ENCODE peak calls at places on chromosomes 11 and 22, in eight cellular contexts. D is IMR-90, C is esophagus squamous epithelium, H is testis, Q is cardiac muscle cell, Z is endodermal cell, E is colonic mucosa, N is tibial nerve. B is an unnamed sample. For H3K4me1, the result is how much of the 10 kb centered on the place peaks cover.

GRCh38 chr11:95301497-95301896 is 70.5 kb upstream of the SESN3 start:
- DNase-seq in D (no peak), C (no peak), H (no peak), Q (no peak), Z (no peak), E (no peak), N (no peak), B (no peak)

GRCh38 chr11:12599408-12600143 is 74.6 kb upstream of the TEAD1 start:
- DNase-seq in D (no peak), C (no peak), H (peak), Q (peak), Z (peak), E (peak), N (no peak), B (peak)

GRCh38 chr22:17106785-17107546 is 14.2 kb downstream of the TMEM121B start:
- DNase-seq in D (no peak), C (no peak), H (no peak), Q (no peak), Z (no peak), E (no peak), N (no peak), B (no peak)

GRCh38 chr22:46865642-46866041 is 103.2 kb downstream of the TBC1D22A start:
- DNase-seq in D (no peak), C (no peak), H (no peak), Q (no peak), Z (no peak), E (no peak), N (no peak), B (no peak)

GRCh38 chr11:46050065-46050464 is 71.2 kb downstream of the PHF21A start:
- DNase-seq in D (peak), C (no peak), H (peak), Q (peak), Z (peak), E (no peak), N (no peak), B (no peak)

GRCh38 chr11:111680486-111681175 is 78.4 kb downstream of the SIK2 start:
- DNase-seq in D (no peak), C (no peak), H (no peak), Q (no peak), Z (no peak), E (no peak), N (no peak), B (no peak)

GRCh38 chr11:11230802-11231562 is 122.1 kb downstream of the CSNK2A3 start:
- DNase-seq in D (no peak), C (no peak), H (peak), Q (no peak), Z (peak), E (no peak), N (peak), B (no peak)

GRCh38 chr11:1480191-1480554 is 6.4 kb downstream of the MOB2 start:
- DNase-seq in D (no peak), C (no peak), H (no peak), Q (no peak), Z (no peak), E (no peak), N (no peak), B (no peak)

GRCh38 chr11:27467181-27467913 is 5.2 kb downstream of the LGR4 start:
- DNase-seq in D (no peak), C (no peak), H (no peak), Q (no peak), Z (no peak), E (no peak), N (no peak), B (no peak)

GRCh38 chr11:79046365-79046764 is 394.5 kb downstream of the TENM4 start:
- DNase-seq in D (peak), C (no peak), H (no peak), Q (no peak), Z (no peak), E (no peak), N (no peak), B (no peak)

GRCh38 chr22:17647996-17648395 is 9.4 kb downstream of the BCL2L13 start:
- DNase-seq in D (no peak), C (no peak), H (no peak), Q (peak), Z (no peak), E (no peak), N (no peak), B (no peak)

GRCh38 chr22:36409911-36410756 is 22.4 kb upstream of the MYH9 start:
- DNase-seq in D (no peak), C (peak), H (peak), Q (peak), Z (peak), E (peak), N (no peak), B (no peak)

GRCh38 chr11:129836979-129837378 is 21.3 kb downstream of the TMEM45B start:
- DNase-seq in D (no peak), C (no peak), H (no peak), Q (no peak), Z (no peak), E (no peak), N (no peak), B (no peak)

GRCh38 chr11:44621784-44622183 is 56.3 kb downstream of the CD82 start:
- DNase-seq in D (no peak), C (no peak), H (peak), Q (no peak), Z (no peak), E (no peak), N (no peak), B (no peak)

GRCh38 chr11:113952588-113952987 is 22.3 kb upstream of the HTR3A start:
- DNase-seq in D (no peak), C (no peak), H (no peak), Q (no peak), Z (no peak), E (no peak), N (no peak), B (no peak)

GRCh38 chr22:38632528-38632927 is 23.7 kb downstream of the FAM227A start:
- DNase-seq in D (no peak), C (no peak), H (no peak), Q (no peak), Z (no peak), E (no peak), N (no peak), B (no peak)

GRCh38 chr11:90916706-90917105 is 693.9 kb upstream of the CHORDC1 start:
- DNase-seq in D (no peak), C (no peak), H (no peak), Q (no peak), Z (no peak), E (no peak), N (no peak), B (no peak)

GRCh38 chr22:36239401-36240171 is at the start of gene APOL2:
- DNase-seq in D (peak), C (peak), H (peak), Q (peak), Z (peak), E (peak), N (peak), B (peak)

GRCh38 chr11:3840870-3841425 is at the start of gene RHOG:
- DNase-seq in D (peak), C (peak), H (peak), Q (peak), Z (peak), E (peak), N (peak), B (peak)

DNA sequence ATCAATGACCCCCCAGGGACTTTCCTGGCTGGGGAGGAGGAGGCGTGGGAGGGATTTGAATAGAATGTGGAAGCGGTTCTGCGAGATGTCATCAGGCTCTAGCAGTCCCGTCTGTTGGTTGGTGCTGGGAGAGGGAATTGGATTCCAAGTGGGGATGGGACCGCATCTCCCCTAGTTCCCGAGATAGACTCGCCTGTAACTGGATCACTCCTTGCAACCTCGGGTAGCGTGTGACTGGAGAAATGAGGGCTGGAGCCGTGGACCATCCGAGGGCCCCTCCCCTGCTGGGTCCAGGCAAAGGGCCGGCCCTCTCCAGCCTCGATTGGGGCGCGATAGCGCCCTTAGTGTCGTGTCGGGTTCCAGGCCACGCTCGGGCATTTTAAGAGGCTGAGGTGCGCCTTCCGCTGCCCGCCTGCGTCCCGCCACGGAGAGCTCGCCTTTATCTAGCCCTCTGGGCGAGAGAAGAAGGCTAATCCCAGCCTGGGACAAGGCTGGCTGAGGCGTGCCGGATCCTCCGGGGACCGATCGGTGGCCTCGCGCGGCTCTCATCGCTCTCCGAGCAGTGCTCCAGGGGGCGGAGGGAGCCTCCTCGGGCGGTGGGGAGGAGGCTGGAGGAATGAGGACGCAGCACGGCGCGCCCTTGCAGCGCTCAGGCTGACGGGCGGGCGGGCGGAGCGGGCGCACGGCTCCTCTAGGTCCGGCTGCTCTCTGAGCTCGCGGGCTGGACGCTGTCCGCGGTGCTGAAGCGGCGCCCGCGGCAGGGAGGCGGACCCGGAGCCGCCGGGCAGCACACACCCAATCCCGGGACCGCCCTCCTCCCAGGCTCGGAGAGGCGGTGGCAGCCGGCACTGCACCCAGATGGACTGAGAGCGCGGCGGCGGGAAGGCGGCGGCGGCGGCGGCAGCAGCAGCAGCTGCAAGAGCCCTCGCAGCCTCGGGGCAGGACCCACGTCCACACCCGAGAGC is 107.8 kb downstream of the OSBP2 start:
- DNase-seq in D (peak), C (no peak), H (peak), Q (peak), Z (peak), E (peak), N (peak), B (peak)
- TF ChIP-seq CTCF in D (peak), C (peak), H (peak), Q (peak), Z (peak), E (peak), N (peak), B (peak)

DNA sequence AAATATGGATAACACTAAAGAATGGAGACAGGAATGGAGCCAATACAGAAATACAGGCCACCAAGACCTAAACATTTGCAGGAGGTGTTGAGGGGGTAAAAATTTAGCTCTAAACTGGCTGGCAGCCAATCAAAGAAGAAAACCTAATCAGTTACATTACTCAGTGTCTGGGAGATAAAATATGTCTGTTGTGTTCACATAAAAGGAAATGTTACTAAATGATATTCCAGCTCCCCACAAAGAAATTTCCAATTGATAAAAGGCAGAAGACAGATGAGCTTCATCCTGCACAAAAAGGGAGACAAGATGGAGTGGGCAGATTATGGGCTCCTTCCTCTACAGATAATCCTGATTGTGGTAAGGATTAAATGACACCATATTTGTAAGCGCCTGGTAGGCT is 223.6 kb upstream of the BLID start:
- DNase-seq in D (no peak), C (no peak), H (no peak), Q (peak), Z (no peak), E (no peak), N (no peak), B (no peak)
- H3K4me1 ChIP-seq in D (under half), C (under half), H (under half), Q (half or more), Z (under half), E (under half), N (under half), B (under half)

GRCh38 chr11:69841170-69841858 is 22.1 kb upstream of the FGF3 start:
- DNase-seq in D (no peak), C (no peak), H (no peak), Q (no peak), Z (no peak), E (no peak), N (no peak), B (no peak)

GRCh38 chr11:69843529-69843921 is 24.3 kb upstream of the FGF3 start:
- DNase-seq in D (no peak), C (no peak), H (no peak), Q (no peak), Z (no peak), E (no peak), N (no peak), B (no peak)

GRCh38 chr11:69842746-69843528 is 23.7 kb upstream of the FGF3 start:
- DNase-seq in D (no peak), C (no peak), H (no peak), Q (no peak), Z (peak), E (no peak), N (no peak), B (no peak)

GRCh38 chr11:69840371-69841169 is 21.4 kb upstream of the FGF3 start:
- DNase-seq in D (no peak), C (no peak), H (no peak), Q (no peak), Z (peak), E (no peak), N (no peak), B (peak)

GRCh38 chr11:69841859-69842698 is 22.9 kb upstream of the FGF3 start:
- DNase-seq in D (peak), C (no peak), H (no peak), Q (peak), Z (peak), E (peak), N (no peak), B (no peak)
- TF ChIP-seq CTCF in D (peak), C (no peak), H (no peak), Q (peak), Z (peak), E (no peak), N (no peak), B (no peak)

GRCh38 chr11:35675901-35676610 is 13.5 kb downstream of the TRIM44 start:
- DNase-seq in D (peak), C (no peak), H (no peak), Q (peak), Z (no peak), E (no peak), N (no peak), B (no peak)
- H3K4me1 ChIP-seq in D (under half), C (under half), H (under half), Q (under half), Z (under half), E (under half), N (under half), B (under half)

GRCh38 chr22:31969789-31970489 is 25.6 kb downstream of the YWHAH start:
- DNase-seq in D (peak), C (no peak), H (peak), Q (peak), Z (peak), E (peak), N (no peak), B (no peak)
- TF ChIP-seq CTCF in D (peak), C (no peak), H (peak), Q (peak), Z (peak), E (no peak), N (no peak), B (peak)

DNA sequence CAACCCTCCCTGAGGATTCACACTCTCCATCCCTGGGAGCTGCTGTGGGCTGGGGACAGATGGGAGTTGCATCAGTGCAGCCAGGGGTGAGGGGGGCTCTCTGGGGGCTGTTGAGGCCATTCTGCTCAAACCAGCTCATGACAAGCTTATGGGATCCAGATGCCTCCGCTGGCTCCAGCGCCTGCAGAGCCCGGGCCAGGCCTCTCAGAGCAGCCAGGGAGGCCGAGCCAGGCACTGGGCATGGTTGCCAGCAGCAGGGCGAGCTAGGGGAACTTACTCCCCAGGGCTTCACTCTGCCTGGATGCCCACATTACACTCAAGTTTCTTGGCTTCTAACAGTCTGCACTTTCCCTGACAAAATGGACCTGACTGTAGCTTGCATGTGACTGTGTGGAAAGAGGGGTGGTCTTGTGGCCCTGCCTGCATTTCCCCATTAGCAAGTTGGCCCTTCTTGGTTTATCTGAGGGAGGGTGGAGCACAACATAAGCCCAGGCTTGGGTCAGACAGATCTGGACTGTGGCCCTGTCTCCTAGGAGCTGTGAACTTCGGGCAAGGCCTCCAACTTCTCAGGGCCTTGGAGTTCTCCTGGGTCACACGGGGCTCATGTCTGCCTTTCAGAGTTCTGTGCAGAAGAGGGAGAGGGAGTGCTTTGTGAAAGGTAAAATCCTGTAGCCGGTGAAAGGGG is 34.5 kb upstream of the CYB5R3 start:
- DNase-seq in D (no peak), C (no peak), H (no peak), Q (peak), Z (no peak), E (no peak), N (no peak), B (no peak)
- H3K4me1 ChIP-seq in D (under half), C (half or more), H (half or more), Q (under half), Z (under half), E (under half), N (half or more), B (under half)

GRCh38 chr11:67440229-67441081 is 2.8 kb downstream of the CORO1B start:
- DNase-seq in D (no peak), C (no peak), H (no peak), Q (no peak), Z (no peak), E (no peak), N (no peak), B (no peak)

GRCh38 chr11:67441082-67441683 is 2.1 kb downstream of the CORO1B start:
- DNase-seq in D (no peak), C (no peak), H (no peak), Q (no peak), Z (no peak), E (no peak), N (no peak), B (no peak)

GRCh38 chr11:67441731-67442401 is 1.4 kb downstream of the CORO1B start:
- DNase-seq in D (no peak), C (no peak), H (no peak), Q (no peak), Z (no peak), E (no peak), N (no peak), B (no peak)

GRCh38 chr11:67438121-67438902 is 830 bp upstream of the PTPRCAP start:
- DNase-seq in D (no peak), C (no peak), H (no peak), Q (no peak), Z (no peak), E (no peak), N (no peak), B (no peak)

GRCh38 chr11:67439321-67440228 is 2.1 kb upstream of the PTPRCAP start:
- DNase-seq in D (no peak), C (no peak), H (no peak), Q (peak), Z (peak), E (peak), N (no peak), B (no peak)
- TF ChIP-seq CTCF in D (no peak), C (peak), H (no peak), Q (no peak), Z (peak), E (no peak), N (no peak), B (no peak)

GRCh38 chr22:50473088-50473487 is 1.7 kb downstream of the SBF1 start:
- DNase-seq in D (no peak), C (no peak), H (no peak), Q (no peak), Z (peak), E (peak), N (no peak), B (no peak)

GRCh38 chr22:50471197-50471847 is 3.5 kb downstream of the SBF1 start:
- DNase-seq in D (no peak), C (no peak), H (no peak), Q (no peak), Z (no peak), E (no peak), N (no peak), B (no peak)

GRCh38 chr22:50473855-50474671 is 772 bp downstream of the SBF1 start:
- DNase-seq in D (peak), C (no peak), H (peak), Q (peak), Z (peak), E (peak), N (no peak), B (no peak)

GRCh38 chr22:50470491-50470890 is 4.3 kb downstream of the SBF1 start:
- DNase-seq in D (no peak), C (no peak), H (no peak), Q (no peak), Z (no peak), E (peak), N (no peak), B (no peak)

DNA sequence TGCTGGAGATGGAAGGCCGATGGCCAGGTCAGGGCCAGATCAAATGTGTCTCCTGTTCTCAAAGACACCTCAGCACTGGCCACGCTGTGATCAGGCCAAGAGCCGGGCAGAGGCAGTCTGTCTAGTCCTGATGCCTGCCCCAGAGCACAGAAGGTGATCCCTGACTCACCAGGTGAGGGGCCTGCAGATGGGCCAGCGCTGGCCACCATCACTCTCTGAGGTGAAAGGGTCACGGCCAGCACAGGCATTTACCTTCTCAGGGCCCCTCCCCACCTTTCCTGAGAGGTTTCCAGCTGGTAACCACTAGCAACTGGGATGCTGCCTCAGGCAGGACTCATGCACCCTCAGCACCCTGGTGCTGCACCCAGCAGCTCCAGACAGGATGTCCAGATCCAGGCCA is 2.9 kb downstream of the SBF1 start:
- DNase-seq in D (no peak), C (no peak), H (no peak), Q (no peak), Z (no peak), E (no peak), N (no peak), B (no peak)
- H3K4me1 ChIP-seq in D (under half), C (half or more), H (under half), Q (under half), Z (under half), E (under half), N (half or more), B (under half)

DNA sequence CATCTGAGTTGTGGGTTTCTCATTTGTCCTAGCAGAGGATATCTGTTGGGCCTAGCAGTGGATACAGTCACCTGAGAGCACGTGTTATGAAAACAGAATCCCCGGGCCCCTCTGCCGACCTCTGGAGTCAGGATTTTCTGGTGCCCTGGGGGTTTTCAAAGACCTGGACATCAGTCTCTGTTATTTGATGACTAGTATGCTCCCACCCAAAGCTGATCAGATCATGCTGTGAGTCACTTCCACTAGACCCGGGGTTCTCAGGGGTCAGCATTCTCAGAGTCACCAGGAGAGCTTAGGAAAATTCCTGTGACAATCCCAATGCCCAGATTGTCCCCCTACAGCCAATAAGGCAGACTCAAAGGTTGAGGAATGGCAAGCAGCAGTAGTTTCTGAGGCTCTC is 38.7 kb downstream of the KCNJ1 start:
- DNase-seq in D (peak), C (no peak), H (no peak), Q (no peak), Z (no peak), E (no peak), N (no peak), B (no peak)
- TF ChIP-seq CTCF in D (no peak), C (no peak), H (no peak), Q (no peak), Z (no peak), E (no peak), N (no peak), B (no peak)